ENCODE peak calls at places on chromosome 16, in five cellular contexts. S, R, B, Y and O are unnamed samples.

GRCh38 chr16:30041841-30042240 is 10.8 kb upstream of the TLCD3B start:
- DNase-seq in S (no peak), R (no peak), B (no peak), Y (no peak), O (no peak)

GRCh38 chr16:78106659-78107058 is 7.2 kb downstream of the WWOX start:
- DNase-seq in B (no peak), R (no peak), Y (no peak), S (no peak), O (no peak)

GRCh38 chr16:3655791-3656490 is 1.4 kb downstream of the DNASE1 start:
- DNase-seq in R (peak; percentile 27), B (peak; percentile 47), S (no peak), Y (peak; percentile 9), O (no peak)

GRCh38 chr16:4005281-4005680 is 111.0 kb downstream of the ADCY9 start:
- DNase-seq in R (no peak), S (no peak), Y (no peak), B (no peak), O (no peak)

GRCh38 chr16:8660841-8661301 is 13.5 kb upstream of the ABAT start:
- DNase-seq in S (peak; percentile 24), B (peak; percentile 60), Y (peak; percentile 35), R (peak; percentile 84), O (no peak)

GRCh38 chr16:87288753-87289362 is 28.3 kb downstream of the C16orf95 start:
- DNase-seq in B (no peak), S (no peak), Y (no peak), R (no peak), O (no peak)

GRCh38 chr16:89775223-89775622 is 41.2 kb downstream of the FANCA start:
- DNase-seq in Y (no peak), R (no peak), S (no peak), B (no peak), O (no peak)

GRCh38 chr16:57950382-57950781 is 20.5 kb downstream of the CNGB1 start:
- DNase-seq in R (no peak), Y (no peak), B (no peak), S (no peak), O (no peak)

GRCh38 chr16:47503936-47504335 is 42.8 kb downstream of the PHKB start:
- DNase-seq in R (no peak), Y (no peak), S (no peak), B (no peak), O (no peak)

GRCh38 chr16:53435066-53435688 is 906 bp downstream of the RBL2 start:
- DNase-seq in S (peak; percentile 74), Y (peak; percentile 85), B (peak; percentile 88), R (peak; percentile 66), O (peak; percentile 59)

GRCh38 chr16:27221576-27222498 is 18.5 kb downstream of the KDM8 start:
- DNase-seq in B (no peak), S (peak; percentile 33), R (no peak), Y (no peak), O (no peak)

DNA sequence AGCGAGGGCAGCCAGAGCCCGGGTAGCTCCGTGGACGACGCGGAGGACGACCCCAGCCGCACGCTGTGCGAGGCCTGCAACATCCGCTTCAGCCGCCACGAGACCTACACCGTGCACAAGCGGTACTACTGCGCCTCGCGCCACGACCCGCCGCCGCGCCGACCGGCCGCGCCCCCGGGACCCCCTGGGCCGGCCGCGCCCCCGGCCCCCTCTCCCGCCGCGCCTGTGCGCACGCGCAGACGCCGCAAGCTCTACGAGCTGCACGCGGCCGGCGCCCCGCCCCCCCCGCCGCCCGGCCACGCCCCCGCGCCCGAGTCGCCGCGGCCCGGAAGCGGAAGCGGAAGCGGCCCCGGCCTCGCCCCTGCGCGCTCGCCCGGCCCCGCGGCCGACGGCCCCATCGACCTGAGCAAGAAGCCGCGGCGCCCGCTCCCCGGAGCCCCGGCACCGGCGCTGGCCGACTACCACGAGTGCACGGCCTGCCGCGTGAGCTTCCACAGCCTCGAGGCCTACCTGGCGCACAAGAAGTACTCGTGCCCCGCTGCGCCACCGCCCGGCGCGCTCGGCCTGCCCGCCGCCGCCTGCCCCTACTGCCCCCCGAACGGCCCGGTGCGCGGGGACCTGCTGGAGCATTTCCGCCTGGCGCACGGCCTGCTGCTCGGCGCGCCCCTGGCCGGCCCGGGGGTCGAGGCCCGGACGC is 36.1 kb upstream of the ZC3H18 start:
- DNase-seq in B (no peak), S (peak; percentile 68), Y (peak; percentile 67), R (peak; percentile 81), O (no peak)
- H3K27ac ChIP-seq in B (no peak overlapping the region), S (peak overlapping the region; percentile 74), Y (peak overlapping the region; percentile 87), R (no peak overlapping the region), O (no peak overlapping the region)

GRCh38 chr16:50821586-50821985 is 79.7 kb downstream of the CYLD start:
- DNase-seq in R (no peak), S (no peak), B (no peak), Y (no peak), O (no peak)
- TF ChIP-seq CTCF in R (peak; percentile 51), S (no peak), B (no peak), Y (no peak), O (no peak)

GRCh38 chr16:83011939-83012338 is 385.2 kb downstream of the CDH13 start:
- DNase-seq in S (no peak), B (no peak), R (no peak), Y (no peak), O (no peak)
- H3K27ac ChIP-seq in S (no peak overlapping the region), B (no peak overlapping the region), R (no peak overlapping the region), Y (no peak overlapping the region), O (peak overlapping the region; percentile 74)

GRCh38 chr16:752008-752315 is 8.6 kb upstream of the MSLN start:
- DNase-seq in R (no peak), B (no peak), S (no peak), Y (no peak), O (no peak)
- TF ChIP-seq CTCF in R (no peak), B (no peak), S (no peak), Y (no peak), O (no peak)

GRCh38 chr16:31083981-31084380 is 4.8 kb downstream of the PRSS53 start:
- DNase-seq in B (peak; percentile 10), Y (no peak), R (peak; percentile 20), S (no peak), O (no peak)

GRCh38 chr16:31084584-31085298 is 4.0 kb downstream of the PRSS53 start:
- DNase-seq in B (peak; percentile 15), Y (no peak), S (no peak), R (peak; percentile 33), O (no peak)

GRCh38 chr16:31086629-31086906 is 2.2 kb downstream of the PRSS53 start:
- DNase-seq in S (no peak), B (no peak), R (no peak), Y (no peak), O (no peak)

GRCh38 chr16:31085873-31086628 is 2.7 kb downstream of the PRSS53 start:
- DNase-seq in R (peak; percentile 26), B (no peak), Y (no peak), S (no peak), O (no peak)

GRCh38 chr16:31085371-31085770 is 3.4 kb downstream of the PRSS53 start:
- DNase-seq in B (no peak), S (no peak), R (peak; percentile 13), Y (no peak), O (no peak)
- H3K27ac ChIP-seq in B (no peak overlapping the region), S (no peak overlapping the region), R (no peak overlapping the region), Y (no peak overlapping the region), O (no peak overlapping the region)

DNA sequence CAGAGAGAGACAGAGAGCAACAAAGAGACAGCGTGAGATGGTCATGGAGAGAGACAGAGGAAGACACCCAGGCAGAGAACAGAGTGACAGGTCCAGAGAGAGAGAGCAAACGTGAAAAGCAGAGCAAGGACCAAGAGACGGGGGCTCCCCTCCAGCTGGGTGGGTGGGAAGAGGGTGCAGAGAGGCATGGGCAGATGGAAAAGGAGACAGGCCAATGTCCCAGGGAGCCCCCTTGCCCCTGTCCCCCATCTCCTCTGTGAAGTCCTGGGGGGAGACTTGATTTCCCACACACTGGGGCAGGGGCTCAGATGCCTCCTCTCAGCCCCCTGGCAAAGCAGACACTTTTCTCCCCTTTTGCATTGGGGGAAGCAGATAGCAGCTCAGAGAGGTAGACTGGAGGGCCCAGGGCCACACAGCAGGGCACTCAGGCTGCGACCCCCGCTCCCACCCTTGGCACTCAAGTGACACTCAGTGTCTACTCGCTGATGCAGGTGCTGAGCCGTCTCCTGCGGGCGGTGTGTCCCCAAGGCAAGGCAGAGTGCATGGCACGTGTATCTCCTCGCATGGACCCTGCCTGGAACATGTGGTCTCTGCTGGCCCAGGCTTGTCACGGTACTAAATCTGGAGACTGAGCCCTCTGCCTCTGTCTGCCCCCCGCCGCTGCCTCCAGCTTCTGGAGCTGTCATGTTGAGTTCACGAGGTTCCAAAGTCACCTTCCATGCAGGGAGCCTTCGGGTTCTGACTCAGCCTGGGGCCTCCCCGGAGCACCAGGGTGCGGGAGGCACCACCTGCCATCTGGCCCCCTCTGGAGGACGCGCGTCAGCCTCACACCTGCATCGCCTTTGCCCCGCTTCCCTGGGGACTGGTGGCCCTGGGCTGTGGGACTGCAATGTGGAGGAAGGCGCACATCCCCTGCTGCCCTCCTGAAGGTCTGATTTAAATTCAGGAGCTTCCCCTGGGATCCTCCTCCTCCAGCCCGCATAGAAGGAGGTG is 215.9 kb upstream of the GSE1 start:
- DNase-seq in B (peak; percentile 12), Y (no peak), S (no peak), R (peak; percentile 52), O (no peak)
- TF ChIP-seq CTCF in B (no peak), Y (no peak), S (no peak), R (no peak), O (no peak)

GRCh38 chr16:70696368-70696767 is 10.5 kb upstream of the MTSS2 start:
- DNase-seq in Y (no peak), R (no peak), B (no peak), S (no peak), O (no peak)
- H3K27ac ChIP-seq in Y (peak overlapping the region; percentile 93), R (no peak overlapping the region), B (no peak overlapping the region), S (peak overlapping the region; percentile 78), O (peak overlapping the region; percentile 81)